ENCODE peak calls at places on chromosomes 3 and 15, in six cellular contexts. Z is endothelial cell of umbilical vein, Q is coronary artery, D is Panc1, E is fibroblast of lung, U is body of pancreas. M is an unnamed sample.

GRCh38 chr3:123068227-123069020 is 1.6 kb downstream of the PDIA5 start:
- DNase-seq in Z (no peak), E (no peak), Q (peak), U (no peak), D (no peak), M (no peak)

GRCh38 chr15:71526061-71526460 is 284.3 kb upstream of the NR2E3 start:
- DNase-seq in E (no peak), Q (no peak), D (no peak), U (peak), Z (no peak), M (no peak)

GRCh38 chr3:94440767-94441493 is 378.1 kb downstream of the NSUN3 start:
- DNase-seq in Q (no peak), Z (peak), D (no peak), E (peak), U (no peak), M (no peak)

GRCh38 chr15:78139564-78139963 is 8.3 kb upstream of the CIB2 start:
- DNase-seq in E (no peak), D (no peak), Z (no peak), Q (peak), U (no peak), M (no peak)

GRCh38 chr3:24482306-24482705 is 12.3 kb downstream of the THRB start:
- DNase-seq in Q (no peak), U (no peak), D (no peak), Z (no peak), E (no peak), M (no peak)

GRCh38 chr3:194286747-194287146 is 64.4 kb downstream of the CPN2 start:
- DNase-seq in Z (no peak), E (no peak), D (no peak), U (no peak), Q (no peak), M (no peak)

GRCh38 chr15:30999729-31000128 is 8.3 kb upstream of the MTMR10 start:
- DNase-seq in Q (no peak), U (no peak), E (no peak), Z (no peak), D (no peak), M (no peak)

GRCh38 chr3:114155370-114155821 is 23.5 kb downstream of the DRD3 start:
- DNase-seq in U (peak), D (no peak), Q (no peak), E (peak), Z (peak), M (no peak)

GRCh38 chr3:159795776-159796175 is 192.9 kb upstream of the IL12A start:
- DNase-seq in Z (no peak), U (no peak), Q (no peak), D (no peak), E (no peak), M (no peak)

GRCh38 chr3:131491084-131491483 is 11.7 kb downstream of the MRPL3 start:
- DNase-seq in E (no peak), Z (no peak), U (no peak), D (no peak), Q (no peak), M (no peak)

GRCh38 chr3:64031540-64032533 is 8.5 kb upstream of the PSMD6 start:
- DNase-seq in Z (no peak), Q (no peak), E (no peak), U (no peak), D (no peak), M (no peak)

GRCh38 chr15:100686021-100686724 is 83.8 kb downstream of the ASB7 start:
- DNase-seq in Z (no peak), D (no peak), U (peak), E (no peak), Q (peak), M (no peak)

GRCh38 chr3:6989608-6990291 is 128.8 kb downstream of the GRM7 start:
- DNase-seq in U (no peak), Q (no peak), Z (no peak), D (no peak), E (no peak), M (no peak)

DNA sequence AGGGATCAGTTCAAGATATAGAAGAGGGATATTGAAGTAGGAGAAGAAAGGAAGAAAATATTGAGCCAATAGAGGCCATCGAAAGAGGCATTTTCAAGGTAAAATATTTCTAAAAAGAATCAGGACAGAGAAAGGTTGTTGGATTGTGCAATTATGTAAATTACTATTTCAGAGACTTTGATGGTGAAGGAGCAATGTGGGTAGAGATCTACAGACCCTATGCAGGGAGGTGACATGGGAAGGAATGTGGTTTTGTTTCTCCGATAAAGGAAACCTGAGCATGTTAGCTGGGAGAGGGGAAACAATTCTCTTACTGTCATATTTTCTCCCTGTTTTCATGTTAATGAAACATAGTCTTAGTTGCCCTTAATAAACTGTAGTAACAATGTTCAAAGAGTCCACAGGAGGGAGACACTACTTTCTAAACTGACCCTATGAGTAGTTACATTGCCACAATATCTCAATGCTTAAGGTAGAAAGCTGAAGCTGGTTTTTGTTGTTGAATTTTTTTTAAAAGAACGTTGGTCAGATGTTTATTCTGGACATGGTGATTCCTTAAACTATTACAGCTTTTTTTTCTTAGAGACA is 133.3 kb downstream of the GRM7 start:
- DNase-seq in E (no peak), D (no peak), Q (no peak), U (no peak), Z (peak), M (no peak)
- TF ChIP-seq CTCF in E (no peak), D (peak), Q (no peak), U (peak), Z (peak), M (no peak)

GRCh38 chr3:127959873-127960272 is 44.8 kb downstream of the KBTBD12 start:
- DNase-seq in D (no peak), E (peak), U (peak), Q (no peak), Z (peak), M (no peak)
- TF ChIP-seq CTCF in D (peak), E (peak), U (peak), Q (no peak), Z (peak), M (no peak)

GRCh38 chr3:195850857-195851531 is 39.3 kb upstream of the MUC4 start:
- DNase-seq in Z (peak), E (peak), U (peak), Q (peak), D (peak), M (peak)

GRCh38 chr3:195847061-195847950 is 35.6 kb upstream of the MUC4 start:
- DNase-seq in Z (no peak), D (no peak), Q (no peak), U (no peak), E (peak), M (no peak)

GRCh38 chr3:195853036-195853435 is 41.3 kb upstream of the MUC4 start:
- DNase-seq in Z (no peak), D (no peak), U (no peak), E (no peak), Q (no peak), M (no peak)

GRCh38 chr3:195845483-195845882 is 33.8 kb upstream of the MUC4 start:
- DNase-seq in E (no peak), Z (no peak), D (no peak), Q (no peak), U (no peak), M (no peak)

DNA sequence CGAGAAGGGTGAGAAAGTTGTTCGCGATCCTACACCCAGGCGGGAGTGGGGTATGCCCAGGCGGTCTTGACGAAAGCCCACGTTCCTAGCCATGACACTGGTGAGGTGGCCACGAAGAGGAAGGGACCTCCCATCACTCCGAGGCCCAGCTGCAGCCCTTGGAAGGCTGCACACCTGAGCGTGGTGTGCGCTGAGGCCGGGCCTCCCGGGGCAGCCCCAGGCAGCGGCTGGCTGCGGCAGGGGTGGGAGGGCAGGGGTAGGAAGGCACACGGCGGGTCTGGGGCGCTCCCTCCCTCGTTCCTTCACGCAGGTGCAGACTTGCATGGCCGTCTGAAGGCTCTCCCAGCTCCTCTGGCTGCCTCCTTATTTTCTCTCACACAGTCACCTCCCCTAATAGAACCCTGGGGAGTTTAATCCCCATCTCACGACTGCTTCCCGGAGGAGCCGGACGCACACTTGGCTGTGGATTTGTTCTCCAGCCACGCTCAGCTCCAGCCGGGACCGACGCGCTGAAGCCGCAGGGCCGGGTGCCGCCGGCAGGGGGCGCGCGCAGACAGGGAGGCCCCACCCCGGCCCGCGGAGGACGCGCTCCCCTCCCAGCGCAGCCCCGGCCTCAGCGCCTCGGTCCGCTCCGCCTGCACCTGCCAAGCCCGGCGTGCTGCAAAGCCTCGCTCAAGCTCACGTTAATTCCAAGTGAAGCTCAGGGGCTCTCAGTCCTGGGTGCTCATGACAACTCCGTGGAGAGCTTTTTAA is 37.8 kb upstream of the MUC4 start:
- DNase-seq in U (no peak), E (no peak), Q (no peak), D (no peak), Z (peak), M (no peak)
- TF ChIP-seq CTCF in U (no peak), E (no peak), Q (no peak), D (peak), Z (peak), M (no peak)

DNA sequence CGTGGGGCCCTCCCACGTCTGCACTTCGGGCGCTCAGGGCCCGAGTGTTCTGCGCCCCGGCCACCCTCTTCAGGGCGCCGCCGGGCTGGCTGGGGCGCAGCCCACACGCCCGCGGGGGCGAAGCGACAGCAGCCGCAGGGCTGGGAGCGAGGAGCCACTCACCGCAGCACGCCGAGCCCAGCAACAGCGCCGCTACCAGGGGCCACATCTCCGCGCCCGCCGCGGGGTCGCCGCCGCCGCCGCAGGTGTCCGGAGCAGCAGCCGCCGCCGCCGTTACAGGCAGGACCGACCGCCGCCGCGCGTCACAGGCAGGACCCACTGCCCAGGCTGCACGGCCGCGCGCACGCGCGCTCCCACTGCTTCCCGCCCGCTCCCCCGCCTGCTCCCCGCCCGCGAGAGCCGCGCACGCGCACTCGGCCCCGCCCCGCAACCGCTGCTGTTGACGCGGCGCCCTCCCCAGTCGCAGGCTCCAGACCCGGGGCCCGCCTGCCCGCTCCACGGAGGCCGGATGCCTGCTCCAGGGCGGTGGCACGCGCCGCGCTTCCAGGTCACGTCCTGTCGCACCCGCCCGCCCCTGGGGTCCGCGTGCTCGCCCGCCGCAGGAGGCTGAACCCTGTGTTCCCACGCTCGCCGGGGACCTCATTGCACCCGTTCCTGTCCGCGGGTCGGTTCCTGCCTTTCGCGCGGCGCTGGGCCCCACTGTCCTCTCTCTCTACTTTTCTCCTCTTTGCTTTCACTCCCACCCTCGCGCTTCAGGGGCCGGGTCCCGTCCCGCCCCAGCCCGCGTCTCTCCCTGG is at the start of gene CD47:
- DNase-seq in Q (peak), E (peak), U (peak), Z (peak), D (peak), M (peak)
- TF ChIP-seq CTCF in Q (no peak), E (no peak), U (no peak), Z (no peak), D (no peak), M (no peak)

GRCh38 chr15:76905013-76905839 is at the start of gene SCAPER:
- DNase-seq in U (peak), Z (peak), E (peak), D (peak), Q (peak), M (peak)
- TF ChIP-seq CTCF in U (peak), Z (no peak), E (no peak), D (no peak), Q (no peak), M (no peak)

M was measured in natural killer cell.